ENCODE peak calls at places on chromosome 12, in eight cellular contexts. One of them, this sample, is unnamed.

GRCh38 chr12:2856901-2857495 is at the start of gene TEX52:
- DNase-seq in tibial artery: no peak
- DNase-seq in cardiac muscle cell: no peak
- DNase-seq in HCT116: no peak
- DNase-seq in HepG2: peak
- DNase-seq in GM23338: peak
- DNase-seq in adrenal gland: no peak
- DNase-seq in astrocyte of the spinal cord: no peak
- DNase-seq in this sample: no peak

GRCh38 chr12:57151741-57152407 is 4.5 kb upstream of the LRP1-AS start:
- DNase-seq in tibial artery: peak
- DNase-seq in cardiac muscle cell: no peak
- DNase-seq in HCT116: no peak
- DNase-seq in HepG2: no peak
- DNase-seq in GM23338: no peak
- DNase-seq in adrenal gland: no peak
- DNase-seq in astrocyte of the spinal cord: peak
- DNase-seq in this sample: peak

GRCh38 chr12:93087836-93088610 is 158.9 kb upstream of the EEA1 start:
- DNase-seq in tibial artery: no peak
- DNase-seq in cardiac muscle cell: no peak
- DNase-seq in HCT116: no peak
- DNase-seq in HepG2: no peak
- DNase-seq in GM23338: no peak
- DNase-seq in adrenal gland: no peak
- DNase-seq in astrocyte of the spinal cord: peak
- DNase-seq in this sample: no peak

GRCh38 chr12:11182529-11182928 is 4.2 kb downstream of the TAS2R42 start:
- DNase-seq in tibial artery: no peak
- DNase-seq in cardiac muscle cell: no peak
- DNase-seq in HCT116: no peak
- DNase-seq in HepG2: no peak
- DNase-seq in GM23338: no peak
- DNase-seq in adrenal gland: no peak
- DNase-seq in astrocyte of the spinal cord: no peak
- DNase-seq in this sample: no peak

GRCh38 chr12:82149045-82149444 is 209.1 kb downstream of the CCDC59 start:
- DNase-seq in tibial artery: no peak
- DNase-seq in cardiac muscle cell: no peak
- DNase-seq in HCT116: no peak
- DNase-seq in HepG2: no peak
- DNase-seq in GM23338: no peak
- DNase-seq in adrenal gland: no peak
- DNase-seq in astrocyte of the spinal cord: no peak
- DNase-seq in this sample: no peak

GRCh38 chr12:31325524-31325875 is 450 bp downstream of the SINHCAF start:
- DNase-seq in tibial artery: no peak
- DNase-seq in cardiac muscle cell: no peak
- DNase-seq in HCT116: no peak
- DNase-seq in HepG2: no peak
- DNase-seq in GM23338: no peak
- DNase-seq in adrenal gland: peak
- DNase-seq in astrocyte of the spinal cord: no peak
- DNase-seq in this sample: no peak

GRCh38 chr12:81167694-81168093 is 89.8 kb downstream of the ACSS3 start:
- DNase-seq in tibial artery: no peak
- DNase-seq in cardiac muscle cell: no peak
- DNase-seq in HCT116: no peak
- DNase-seq in HepG2: no peak
- DNase-seq in GM23338: peak
- DNase-seq in adrenal gland: no peak
- DNase-seq in astrocyte of the spinal cord: peak
- DNase-seq in this sample: no peak

GRCh38 chr12:58584885-58585284 is 335.4 kb downstream of the LRIG3 start:
- DNase-seq in tibial artery: no peak
- DNase-seq in cardiac muscle cell: no peak
- DNase-seq in HCT116: no peak
- DNase-seq in HepG2: no peak
- DNase-seq in GM23338: no peak
- DNase-seq in adrenal gland: no peak
- DNase-seq in astrocyte of the spinal cord: no peak
- DNase-seq in this sample: no peak

GRCh38 chr12:121649819-121650353 is 19.6 kb downstream of the MORN3 start:
- DNase-seq in tibial artery: no peak
- DNase-seq in cardiac muscle cell: no peak
- DNase-seq in HCT116: no peak
- DNase-seq in HepG2: no peak
- DNase-seq in GM23338: no peak
- DNase-seq in adrenal gland: no peak
- DNase-seq in astrocyte of the spinal cord: no peak
- DNase-seq in this sample: no peak

GRCh38 chr12:75953312-75953906 is 78.2 kb downstream of the PHLDA1 start:
- DNase-seq in tibial artery: no peak
- DNase-seq in cardiac muscle cell: no peak
- DNase-seq in HCT116: no peak
- DNase-seq in HepG2: no peak
- DNase-seq in GM23338: no peak
- DNase-seq in adrenal gland: no peak
- DNase-seq in astrocyte of the spinal cord: peak
- DNase-seq in this sample: peak

GRCh38 chr12:6171409-6172015 is 28.7 kb upstream of the CD9 start:
- DNase-seq in tibial artery: peak
- DNase-seq in cardiac muscle cell: no peak
- DNase-seq in HCT116: no peak
- DNase-seq in HepG2: no peak
- DNase-seq in GM23338: no peak
- DNase-seq in adrenal gland: peak
- DNase-seq in astrocyte of the spinal cord: no peak
- DNase-seq in this sample: no peak

GRCh38 chr12:42804928-42805327 is 215.4 kb upstream of the PRICKLE1 start:
- DNase-seq in tibial artery: no peak
- DNase-seq in cardiac muscle cell: no peak
- DNase-seq in HCT116: no peak
- DNase-seq in HepG2: no peak
- DNase-seq in GM23338: peak
- DNase-seq in adrenal gland: no peak
- DNase-seq in astrocyte of the spinal cord: no peak
- DNase-seq in this sample: no peak

GRCh38 chr12:120290541-120291312 is 976 bp downstream of the RNU4-2 start:
- DNase-seq in tibial artery: peak
- DNase-seq in cardiac muscle cell: no peak
- DNase-seq in HCT116: no peak
- DNase-seq in HepG2: peak
- DNase-seq in GM23338: peak
- DNase-seq in adrenal gland: peak
- DNase-seq in astrocyte of the spinal cord: no peak
- DNase-seq in this sample: no peak

GRCh38 chr12:101501410-101502045 is 26.4 kb downstream of the SPIC start:
- DNase-seq in tibial artery: no peak
- DNase-seq in cardiac muscle cell: no peak
- DNase-seq in HCT116: no peak
- DNase-seq in HepG2: no peak
- DNase-seq in GM23338: no peak
- DNase-seq in adrenal gland: no peak
- DNase-seq in astrocyte of the spinal cord: peak
- DNase-seq in this sample: no peak

GRCh38 chr12:105100207-105100985 is 7.1 kb upstream of the WASHC4 start:
- DNase-seq in tibial artery: no peak
- DNase-seq in cardiac muscle cell: no peak
- DNase-seq in HCT116: peak
- DNase-seq in HepG2: no peak
- DNase-seq in GM23338: no peak
- DNase-seq in adrenal gland: no peak
- DNase-seq in astrocyte of the spinal cord: peak
- DNase-seq in this sample: no peak

GRCh38 chr12:43255642-43256041 is 296.4 kb downstream of the ADAMTS20 start:
- DNase-seq in tibial artery: no peak
- DNase-seq in cardiac muscle cell: no peak
- DNase-seq in HCT116: no peak
- DNase-seq in HepG2: no peak
- DNase-seq in GM23338: no peak
- DNase-seq in adrenal gland: no peak
- DNase-seq in astrocyte of the spinal cord: no peak
- DNase-seq in this sample: no peak

GRCh38 chr12:88805286-88805685 is 225.0 kb upstream of the KITLG start:
- DNase-seq in tibial artery: no peak
- DNase-seq in cardiac muscle cell: no peak
- DNase-seq in HCT116: no peak
- DNase-seq in HepG2: no peak
- DNase-seq in GM23338: no peak
- DNase-seq in adrenal gland: no peak
- DNase-seq in astrocyte of the spinal cord: no peak
- DNase-seq in this sample: peak

GRCh38 chr12:23049180-23049579 is 424.2 kb downstream of the ETNK1 start:
- DNase-seq in tibial artery: no peak
- DNase-seq in cardiac muscle cell: no peak
- DNase-seq in HCT116: no peak
- DNase-seq in HepG2: no peak
- DNase-seq in GM23338: no peak
- DNase-seq in adrenal gland: no peak
- DNase-seq in astrocyte of the spinal cord: peak
- DNase-seq in this sample: no peak

GRCh38 chr12:109951751-109952150 is 44.4 kb downstream of the GIT2 start:
- DNase-seq in tibial artery: no peak
- DNase-seq in cardiac muscle cell: peak
- DNase-seq in HCT116: peak
- DNase-seq in HepG2: no peak
- DNase-seq in GM23338: no peak
- DNase-seq in adrenal gland: peak
- DNase-seq in astrocyte of the spinal cord: peak
- DNase-seq in this sample: no peak

GRCh38 chr12:40226652-40227051 is 1.9 kb downstream of the LRRK2 start:
- DNase-seq in tibial artery: peak
- DNase-seq in cardiac muscle cell: no peak
- DNase-seq in HCT116: no peak
- DNase-seq in HepG2: no peak
- DNase-seq in GM23338: no peak
- DNase-seq in adrenal gland: peak
- DNase-seq in astrocyte of the spinal cord: peak
- DNase-seq in this sample: peak

GRCh38 chr12:6363330-6364036 is 11.9 kb downstream of the SCNN1A start:
- DNase-seq in tibial artery: peak
- DNase-seq in cardiac muscle cell: peak
- DNase-seq in HCT116: no peak
- DNase-seq in HepG2: peak
- DNase-seq in GM23338: peak
- DNase-seq in adrenal gland: peak
- DNase-seq in astrocyte of the spinal cord: peak
- DNase-seq in this sample: no peak

GRCh38 chr12:91001306-91001705 is 3.5 kb downstream of the EPYC start:
- DNase-seq in tibial artery: no peak
- DNase-seq in cardiac muscle cell: no peak
- DNase-seq in HCT116: no peak
- DNase-seq in HepG2: no peak
- DNase-seq in GM23338: no peak
- DNase-seq in adrenal gland: no peak
- DNase-seq in astrocyte of the spinal cord: no peak
- DNase-seq in this sample: no peak

GRCh38 chr12:89101440-89101839 is 250.9 kb downstream of the DUSP6 start:
- DNase-seq in tibial artery: no peak
- DNase-seq in cardiac muscle cell: no peak
- DNase-seq in HCT116: no peak
- DNase-seq in HepG2: no peak
- DNase-seq in GM23338: no peak
- DNase-seq in adrenal gland: no peak
- DNase-seq in astrocyte of the spinal cord: no peak
- DNase-seq in this sample: no peak

GRCh38 chr12:78797201-78797931 is 67.2 kb upstream of the SYT1 start:
- DNase-seq in tibial artery: no peak
- DNase-seq in cardiac muscle cell: no peak
- DNase-seq in HCT116: no peak
- DNase-seq in HepG2: no peak
- DNase-seq in GM23338: no peak
- DNase-seq in adrenal gland: no peak
- DNase-seq in astrocyte of the spinal cord: peak
- DNase-seq in this sample: no peak

GRCh38 chr12:52909796-52910195 is 4.9 kb upstream of the KRT8 start:
- DNase-seq in tibial artery: no peak
- DNase-seq in cardiac muscle cell: no peak
- DNase-seq in HCT116: no peak
- DNase-seq in HepG2: no peak
- DNase-seq in GM23338: no peak
- DNase-seq in adrenal gland: no peak
- DNase-seq in astrocyte of the spinal cord: no peak
- DNase-seq in this sample: no peak
- H3K4me3 ChIP-seq in tibial artery: no peak
- H3K4me3 ChIP-seq in cardiac muscle cell: no peak
- H3K4me3 ChIP-seq in HCT116: no peak
- H3K4me3 ChIP-seq in HepG2: no peak
- H3K4me3 ChIP-seq in GM23338: no peak
- H3K4me3 ChIP-seq in adrenal gland: no peak
- H3K4me3 ChIP-seq in astrocyte of the spinal cord: no peak
- H3K4me3 ChIP-seq in this sample: no peak

DNA sequence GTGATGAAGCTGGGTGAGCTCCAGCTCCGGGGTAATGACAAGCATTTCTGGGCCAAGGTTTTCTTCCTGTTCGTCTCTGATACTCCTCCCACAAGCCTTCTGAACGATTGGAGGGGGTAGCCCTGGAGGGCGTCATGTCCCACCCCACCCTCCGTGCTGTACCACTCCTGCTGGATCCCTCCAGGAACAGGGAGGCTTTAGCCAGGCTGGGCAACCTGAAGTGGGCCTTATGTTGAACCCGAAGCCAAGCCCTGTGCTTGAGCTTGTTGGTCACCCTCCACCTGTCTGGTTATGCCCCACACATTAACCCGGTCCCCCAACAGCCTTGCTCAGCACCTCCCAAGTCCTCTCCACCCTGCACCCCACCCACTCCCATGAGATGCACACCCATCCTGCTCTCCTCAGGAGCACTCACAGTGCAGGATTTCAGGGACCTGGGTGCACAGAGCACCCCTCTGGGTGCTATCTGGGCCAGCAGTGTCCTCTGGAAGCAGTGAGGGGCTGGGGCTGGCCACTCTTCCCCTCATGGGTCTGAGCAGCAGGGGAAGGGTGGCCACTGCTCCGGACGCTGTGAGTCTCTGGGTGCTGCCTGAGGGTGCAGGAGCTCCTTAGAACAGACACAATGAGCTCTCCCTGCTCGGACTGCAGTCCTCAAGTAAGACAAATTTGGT is 6.8 kb upstream of the KRT83 start:
- DNase-seq in tibial artery: no peak
- DNase-seq in cardiac muscle cell: no peak
- DNase-seq in HCT116: no peak
- DNase-seq in HepG2: no peak
- DNase-seq in GM23338: no peak
- DNase-seq in adrenal gland: no peak
- DNase-seq in astrocyte of the spinal cord: no peak
- DNase-seq in this sample: no peak
- TF ChIP-seq CTCF in tibial artery: no peak
- TF ChIP-seq CTCF in cardiac muscle cell: no peak
- TF ChIP-seq CTCF in HCT116: no peak
- TF ChIP-seq CTCF in HepG2: no peak
- TF ChIP-seq CTCF in GM23338: no peak
- TF ChIP-seq CTCF in adrenal gland: no peak
- TF ChIP-seq CTCF in astrocyte of the spinal cord: no peak
- TF ChIP-seq CTCF in this sample: no peak

GRCh38 chr12:103839893-103840292 is 1.1 kb downstream of the NT5DC3 start:
- DNase-seq in tibial artery: no peak
- DNase-seq in cardiac muscle cell: no peak
- DNase-seq in HCT116: no peak
- DNase-seq in HepG2: no peak
- DNase-seq in GM23338: no peak
- DNase-seq in adrenal gland: no peak
- DNase-seq in astrocyte of the spinal cord: no peak
- DNase-seq in this sample: no peak
- H3K4me3 ChIP-seq in tibial artery: peak
- H3K4me3 ChIP-seq in cardiac muscle cell: no peak
- H3K4me3 ChIP-seq in HCT116: peak
- H3K4me3 ChIP-seq in HepG2: peak
- H3K4me3 ChIP-seq in GM23338: peak
- H3K4me3 ChIP-seq in adrenal gland: no peak
- H3K4me3 ChIP-seq in astrocyte of the spinal cord: peak
- H3K4me3 ChIP-seq in this sample: peak

GRCh38 chr12:130281157-130281799 is 56.4 kb upstream of the PIWIL1 start:
- DNase-seq in tibial artery: no peak
- DNase-seq in cardiac muscle cell: peak
- DNase-seq in HCT116: no peak
- DNase-seq in HepG2: no peak
- DNase-seq in GM23338: peak
- DNase-seq in adrenal gland: no peak
- DNase-seq in astrocyte of the spinal cord: no peak
- DNase-seq in this sample: no peak
- TF ChIP-seq CTCF in tibial artery: peak
- TF ChIP-seq CTCF in cardiac muscle cell: peak
- TF ChIP-seq CTCF in HCT116: no peak
- TF ChIP-seq CTCF in HepG2: peak
- TF ChIP-seq CTCF in GM23338: peak
- TF ChIP-seq CTCF in adrenal gland: peak
- TF ChIP-seq CTCF in astrocyte of the spinal cord: peak
- TF ChIP-seq CTCF in this sample: peak

This sample was measured in AG09309.